ENCODE peak calls at places on chromosome 12, in four cellular contexts. B is esophagus squamous epithelium, K is endothelial cell, Q is cerebellar nuclear complex. C is an unnamed sample.

GRCh38 chr12:121689430-121689829 is 20.0 kb upstream of the MORN3 start:
- DNase-seq in K (no peak), B (no peak), Q (no peak), C (no peak)

GRCh38 chr12:58463050-58463449 is 457.3 kb downstream of the LRIG3 start:
- DNase-seq in K (no peak), Q (no peak), B (no peak), C (no peak)

GRCh38 chr12:65082411-65082810 is 38.7 kb downstream of the WIF1 start:
- DNase-seq in B (no peak), Q (no peak), K (no peak), C (no peak)

GRCh38 chr12:99553461-99553860 is 94.1 kb upstream of the GARIN6 start:
- DNase-seq in Q (no peak), K (no peak), B (no peak), C (no peak)

GRCh38 chr12:46364777-46365580 is 7.6 kb downstream of the SLC38A2 start:
- DNase-seq in K (no peak), B (no peak), Q (no peak), C (no peak)

GRCh38 chr12:121005346-121005815 is 10.9 kb downstream of the C12orf43 start:
- DNase-seq in B (no peak), K (peak), Q (no peak), C (peak)

GRCh38 chr12:62895351-62895750 is 39.6 kb downstream of the PPM1H start:
- DNase-seq in K (no peak), Q (no peak), B (no peak), C (no peak)

GRCh38 chr12:124213606-124214347 is 81.1 kb upstream of the RFLNA start:
- DNase-seq in Q (no peak), K (no peak), B (no peak), C (no peak)

GRCh38 chr12:114408415-114408814 is 2.5 kb upstream of the TBX5 start:
- DNase-seq in B (no peak), Q (no peak), K (no peak), C (peak)

GRCh38 chr12:91887957-91888356 is 257.7 kb downstream of the BTG1 start:
- DNase-seq in K (no peak), B (no peak), Q (no peak), C (no peak)